ENCODE peak calls at places on chromosomes 1 and 21, in nine cellular contexts. F, X, T, V, Q, Y, G, B and L are unnamed samples.

GRCh38 chr21:36706951-36707762 is 8.2 kb downstream of the SIM2 start:
- DNase-seq in G (no peak), Q (no peak), F (peak; percentile 37), T (no peak), B (no peak), Y (peak; percentile 42), X (no peak), V (no peak), L (no peak)

GRCh38 chr1:161420763-161421455 is 53.2 kb upstream of the CFAP126 start:
- DNase-seq in Y (no peak), V (no peak), X (no peak), T (no peak), F (peak; percentile 3), B (no peak), G (no peak), Q (no peak), L (no peak)

GRCh38 chr1:158078569-158079080 is 85.2 kb downstream of the KIRREL1 start:
- DNase-seq in Q (no peak), F (no peak), B (no peak), X (no peak), G (no peak), T (no peak), V (no peak), Y (no peak), L (no peak)

GRCh38 chr1:51088474-51088873 is 13.6 kb upstream of the C1orf185 start:
- DNase-seq in B (no peak), F (no peak), Y (no peak), V (peak; percentile 7), X (no peak), T (no peak), Q (no peak), G (no peak), L (no peak)

GRCh38 chr21:35933466-35933865 is 126.9 kb downstream of the SETD4 start:
- DNase-seq in T (no peak), F (peak; percentile 86), Q (peak; percentile 71), G (peak; percentile 86), B (peak; percentile 45), Y (no peak), X (peak; percentile 34), V (peak; percentile 90), L (peak; percentile 87)

GRCh38 chr1:225835752-225836151 is 25.8 kb downstream of the EPHX1 start:
- DNase-seq in Y (no peak), V (no peak), X (no peak), G (peak; percentile 84), Q (peak; percentile 57), T (no peak), B (peak; percentile 84), F (peak; percentile 17), L (no peak)

GRCh38 chr1:167628754-167629515 is 1.1 kb upstream of the RCSD1 start:
- DNase-seq in F (no peak), T (no peak), X (no peak), Y (peak; percentile 47), V (no peak), B (no peak), G (no peak), Q (no peak), L (no peak)

GRCh38 chr1:49102752-49103151 is 326.1 kb upstream of the BEND5 start:
- DNase-seq in F (no peak), X (no peak), B (no peak), G (no peak), V (no peak), Y (no peak), T (no peak), Q (no peak), L (no peak)

GRCh38 chr1:176816232-176816631 is 348.3 kb downstream of the ASTN1 start:
- DNase-seq in F (no peak), B (no peak), G (no peak), T (no peak), Y (no peak), X (no peak), Q (no peak), V (no peak), L (no peak)

GRCh38 chr1:22318279-22318983 is 133.2 kb upstream of the ZBTB40 start:
- DNase-seq in X (no peak), Y (peak; percentile 23), V (no peak), F (no peak), T (peak; percentile 19), Q (no peak), G (no peak), B (peak; percentile 59), L (no peak)
- TF ChIP-seq CTCF in X (no peak), Y (no peak), V (no peak), F (no peak), T (no peak), Q (no peak), G (no peak), B (no peak), L (no peak)

DNA sequence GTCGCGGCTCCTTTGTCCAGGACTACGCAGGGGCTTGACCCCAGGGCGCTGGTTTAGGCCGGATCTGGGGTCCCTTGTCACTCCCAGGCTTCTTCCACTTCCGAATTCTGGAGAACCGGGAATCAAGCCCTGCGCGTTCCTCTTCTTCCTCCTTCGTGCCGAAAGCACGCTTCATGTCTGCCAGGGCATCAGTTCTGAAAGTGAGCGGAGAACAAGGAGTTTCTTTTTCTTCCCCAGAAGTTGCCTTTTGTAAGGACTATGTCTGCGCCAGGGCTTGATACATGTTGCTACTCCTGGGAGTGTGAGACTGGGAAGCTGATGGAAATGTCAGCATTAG is 196.0 kb upstream of the LMO4 start:
- DNase-seq in B (no peak), V (no peak), F (no peak), X (no peak), T (no peak), Q (no peak), G (no peak), Y (no peak), L (peak; percentile 77)
- H3K4me3 ChIP-seq in B (peak overlapping the region; percentile 50), V (no peak overlapping the region), F (no peak overlapping the region), X (no peak overlapping the region), T (peak overlapping the region; percentile 73), Q (peak overlapping the region; percentile 39), G (peak overlapping the region; percentile 51), Y (peak overlapping the region; percentile 44), L (peak overlapping the region; percentile 46)

GRCh38 chr21:14545906-14546480 is at the start of gene SAMSN1:
- DNase-seq in F (no peak), V (peak; percentile 85), Y (peak; percentile 89), G (peak; percentile 69), X (peak; percentile 53), B (no peak), T (no peak), Q (no peak), L (no peak)
- TF ChIP-seq POLR2A in F (no peak), V (peak; percentile 69), Y (peak; percentile 86), G (peak; percentile 35), X (peak; percentile 86), B (no peak), T (no peak), Q (peak; percentile 38), L (peak; percentile 73)

GRCh38 chr21:34911360-34911759 is 137.7 kb downstream of the RUNX1 start:
- DNase-seq in V (no peak), X (no peak), G (no peak), Q (no peak), F (no peak), Y (no peak), T (no peak), B (no peak), L (no peak)

GRCh38 chr21:34914239-34914638 is 134.9 kb downstream of the RUNX1 start:
- DNase-seq in Q (no peak), V (no peak), X (no peak), B (no peak), T (no peak), F (no peak), G (no peak), Y (no peak), L (no peak)

GRCh38 chr21:34910396-34910795 is 138.7 kb downstream of the RUNX1 start:
- DNase-seq in Q (no peak), V (no peak), B (no peak), G (no peak), Y (peak; percentile 59), T (no peak), X (no peak), F (no peak), L (no peak)

GRCh38 chr21:34913786-34914185 is 135.3 kb downstream of the RUNX1 start:
- DNase-seq in G (no peak), Q (no peak), Y (no peak), V (no peak), F (peak; percentile 31), X (no peak), B (no peak), T (no peak), L (no peak)

GRCh38 chr21:34912022-34912933 is 136.8 kb downstream of the RUNX1 start:
- DNase-seq in Q (no peak), B (no peak), G (no peak), T (no peak), Y (no peak), F (no peak), X (no peak), V (no peak), L (no peak)
- TF ChIP-seq CTCF in Q (no peak), B (no peak), G (no peak), T (no peak), Y (no peak), F (no peak), X (no peak), V (no peak), L (no peak)

GRCh38 chr1:117759535-117759934 is 153.7 kb downstream of the TENT5C start:
- DNase-seq in X (no peak), B (no peak), G (no peak), Q (no peak), V (no peak), Y (no peak), T (no peak), F (no peak), L (no peak)

GRCh38 chr1:117758444-117759316 is 152.8 kb downstream of the TENT5C start:
- DNase-seq in V (peak; percentile 86), G (peak; percentile 85), B (peak; percentile 73), T (peak; percentile 69), Q (peak; percentile 77), Y (peak; percentile 89), F (peak; percentile 83), X (peak; percentile 78), L (peak; percentile 71)

GRCh38 chr1:117760069-117760468 is 154.2 kb downstream of the TENT5C start:
- DNase-seq in F (no peak), Q (no peak), G (no peak), X (no peak), B (no peak), Y (no peak), T (no peak), V (no peak), L (no peak)

GRCh38 chr1:117754061-117754969 is 148.5 kb downstream of the TENT5C start:
- DNase-seq in B (peak; percentile 52), Q (peak; percentile 47), Y (peak; percentile 79), G (no peak), V (peak; percentile 71), X (peak; percentile 73), F (peak; percentile 59), T (no peak), L (no peak)

GRCh38 chr1:117757668-117758067 is 151.8 kb downstream of the TENT5C start:
- DNase-seq in G (no peak), T (no peak), V (no peak), X (no peak), B (no peak), Y (no peak), Q (no peak), F (peak; percentile 81), L (no peak)
- H3K4me3 ChIP-seq in G (no peak overlapping the region), T (no peak overlapping the region), V (no peak overlapping the region), X (no peak overlapping the region), B (no peak overlapping the region), Y (no peak overlapping the region), Q (no peak overlapping the region), F (no peak overlapping the region), L (no peak overlapping the region)

GRCh38 chr1:110903853-110904500 is 31.0 kb downstream of the CD53 start:
- DNase-seq in Y (no peak), T (no peak), F (no peak), V (no peak), B (no peak), G (no peak), X (no peak), Q (no peak), L (no peak)
- TF ChIP-seq POLR2A in Y (no peak), T (no peak), F (no peak), V (no peak), B (no peak), G (no peak), X (no peak), Q (no peak), L (no peak)